ENCODE peak calls at places on chromosomes 1 and 21, in four cellular contexts. Q, T, X and B are unnamed samples.

GRCh38 chr1:226990133-226990716 is 50.1 kb downstream of the COQ8A start:
- DNase-seq in Q (no peak), T (no peak), X (no peak), B (peak; percentile 83)

GRCh38 chr21:45602106-45602505 is 41.4 kb upstream of the PCBP3 start:
- DNase-seq in Q (no peak), T (no peak), X (no peak), B (no peak)

GRCh38 chr1:24641646-24642151 is 1.4 kb upstream of the SRRM1 start:
- DNase-seq in Q (peak; percentile 16), T (peak; percentile 45), X (peak; percentile 36), B (peak; percentile 72)

GRCh38 chr1:168110896-168111545 is 25.7 kb downstream of the GPR161 start:
- DNase-seq in Q (no peak), T (no peak), X (no peak), B (no peak)

GRCh38 chr1:109197163-109198042 is 16.3 kb upstream of the SARS1 start:
- DNase-seq in Q (peak; percentile 100), T (no peak), X (peak; percentile 97), B (peak; percentile 48)

GRCh38 chr1:224067621-224068457 is 46.1 kb upstream of the FBXO28 start:
- DNase-seq in Q (peak; percentile 70), T (no peak), X (peak; percentile 59), B (peak; percentile 10)

GRCh38 chr1:206510371-206510770 is 3.0 kb downstream of the RASSF5 start:
- DNase-seq in Q (no peak), T (no peak), X (no peak), B (no peak)

GRCh38 chr1:110118636-110119396 is 6.6 kb downstream of the UBL4B start:
- DNase-seq in Q (peak; percentile 52), T (no peak), X (no peak), B (peak; percentile 66)

GRCh38 chr1:200891774-200892157 is 2.9 kb upstream of the INAVA start:
- DNase-seq in Q (no peak), T (no peak), X (no peak), B (no peak)

GRCh38 chr1:117122297-117123025 is 912 bp upstream of the TRIM45 start:
- DNase-seq in Q (no peak), T (no peak), X (no peak), B (no peak)

GRCh38 chr1:26677306-26678115 is 18.3 kb upstream of the ARID1A start:
- DNase-seq in Q (peak; percentile 64), T (peak; percentile 82), X (peak; percentile 69), B (peak; percentile 75)
- TF ChIP-seq CTCF in Q (peak; percentile 41), T (peak; percentile 84), X (peak; percentile 34), B (peak; percentile 52)

DNA sequence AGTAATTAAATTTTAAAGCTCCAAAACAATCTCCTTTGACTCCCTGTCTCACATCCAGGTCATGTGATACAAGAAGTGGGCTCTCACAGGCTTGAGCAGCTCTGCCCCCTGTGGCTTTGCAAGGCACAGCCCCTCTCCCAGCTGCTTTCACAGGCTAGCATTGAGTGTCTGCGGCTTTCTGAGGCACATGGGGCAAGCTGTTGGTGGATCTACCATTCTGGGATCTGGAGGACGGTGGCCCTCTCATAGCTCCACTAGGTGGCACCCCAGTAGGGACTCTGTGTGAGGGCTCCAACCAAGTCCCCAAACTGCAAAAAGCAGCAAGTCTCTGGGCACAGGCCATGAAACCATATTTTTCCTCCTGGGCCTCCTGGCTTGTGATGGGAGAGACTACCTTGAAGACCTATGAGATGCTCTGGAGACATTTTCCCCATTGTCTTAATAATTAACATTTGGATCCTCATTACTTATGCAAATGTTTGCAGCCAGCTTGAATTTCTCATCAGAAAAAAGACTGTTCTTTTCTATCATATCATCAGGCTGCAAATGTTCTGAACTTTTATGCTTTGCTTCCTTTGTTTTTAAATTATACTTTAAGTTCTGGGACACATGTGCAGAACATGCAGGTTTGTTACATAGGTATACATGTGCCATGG is 554.1 kb upstream of the OLFM3 start:
- DNase-seq in Q (peak; percentile 9), T (peak; percentile 46), X (no peak), B (peak; percentile 30)
- TF ChIP-seq CTCF in Q (peak; percentile 44), T (peak; percentile 68), X (peak; percentile 17), B (no peak)

DNA sequence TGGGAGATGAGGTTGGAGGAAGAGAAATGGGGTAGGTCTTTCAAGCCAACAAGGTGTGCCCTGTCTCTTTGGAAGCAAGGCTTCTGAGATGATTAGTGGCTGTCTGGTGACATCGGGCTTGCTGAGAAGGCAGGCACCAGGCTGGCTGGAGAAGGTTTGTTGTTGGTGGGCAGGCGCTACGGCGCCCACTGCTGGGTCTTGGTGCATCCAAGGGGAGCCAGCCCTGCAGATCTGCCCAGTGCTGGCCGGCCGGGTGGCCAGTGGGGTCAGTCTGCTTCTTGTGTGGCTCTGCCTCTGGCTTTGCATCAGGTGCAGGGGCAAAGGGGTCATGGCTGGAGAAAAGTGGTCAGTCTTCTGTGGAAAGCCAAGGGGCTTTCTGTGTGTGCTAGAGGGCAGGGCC is 126.2 kb downstream of the TLR5 start:
- DNase-seq in Q (no peak), T (no peak), X (no peak), B (no peak)
- TF ChIP-seq CTCF in Q (no peak), T (no peak), X (no peak), B (no peak)

GRCh38 chr1:184310157-184310819 is 76.5 kb upstream of the C1orf21 start:
- DNase-seq in Q (no peak), T (no peak), X (no peak), B (peak; percentile 11)
- TF ChIP-seq CTCF in Q (no peak), T (no peak), X (no peak), B (no peak)

GRCh38 chr1:23367451-23367790 is 2.2 kb downstream of the ZNF436 start:
- DNase-seq in Q (no peak), T (peak; percentile 22), X (no peak), B (peak; percentile 5)

GRCh38 chr1:23369335-23370013 is at the start of gene ZNF436:
- DNase-seq in Q (peak; percentile 83), T (peak; percentile 29), X (peak; percentile 87), B (peak; percentile 74)

GRCh38 chr1:23368562-23369334 is 888 bp downstream of the ZNF436 start:
- DNase-seq in Q (peak; percentile 90), T (peak; percentile 95), X (peak; percentile 88), B (peak; percentile 94)

GRCh38 chr1:23366598-23366997 is 3.0 kb downstream of the ZNF436 start:
- DNase-seq in Q (no peak), T (no peak), X (no peak), B (no peak)

GRCh38 chr1:23367791-23368561 is 1.7 kb downstream of the ZNF436 start:
- DNase-seq in Q (peak; percentile 99), T (peak; percentile 99), X (peak; percentile 99), B (peak; percentile 99)
- TF ChIP-seq CTCF in Q (no peak), T (no peak), X (no peak), B (no peak)

GRCh38 chr1:17881761-17882160 is 126.6 kb downstream of the ACTL8 start:
- DNase-seq in Q (no peak), T (no peak), X (no peak), B (no peak)
- TF ChIP-seq CTCF in Q (no peak), T (no peak), X (no peak), B (no peak)

DNA sequence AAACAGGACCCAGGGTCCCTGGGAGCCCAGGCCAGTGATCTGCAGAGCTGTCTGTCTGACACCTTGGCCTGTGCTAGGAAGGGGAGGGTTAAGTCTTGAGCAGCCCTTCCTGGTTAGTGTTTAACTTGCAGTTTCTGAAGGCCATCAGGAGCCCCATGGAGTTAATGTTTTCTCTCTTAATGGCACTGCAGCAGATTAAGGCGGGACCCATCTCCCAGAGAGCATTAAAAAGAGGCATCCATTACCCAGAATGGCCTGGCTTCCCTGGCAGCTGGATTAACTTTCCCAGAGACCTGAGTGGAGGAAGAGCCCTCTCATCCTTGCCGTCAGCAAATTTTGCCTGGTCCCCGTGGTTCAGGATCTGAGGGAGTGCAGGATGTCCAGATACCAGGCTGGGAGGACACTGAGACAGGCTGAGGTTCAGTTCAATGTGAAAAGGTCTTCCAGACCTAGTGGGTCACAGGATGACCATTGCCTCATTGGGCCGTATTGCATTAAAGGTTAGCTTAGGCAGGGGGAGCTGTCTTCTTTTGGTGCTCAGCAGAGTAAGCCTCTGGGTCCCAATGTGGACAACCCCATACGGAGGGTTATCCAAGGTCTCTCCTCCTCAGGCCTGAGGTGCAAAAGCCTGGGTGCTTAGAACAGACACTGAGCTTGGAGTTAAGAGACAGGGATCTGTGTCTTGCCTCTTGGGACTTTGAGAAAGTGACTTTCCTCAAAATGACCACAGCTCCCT is 522.6 kb downstream of the PTPRU start:
- DNase-seq in Q (no peak), T (no peak), X (no peak), B (no peak)
- TF ChIP-seq CTCF in Q (no peak), T (peak; percentile 21), X (no peak), B (no peak)

GRCh38 chr1:174825127-174825526 is 174.6 kb upstream of the CACYBP start:
- DNase-seq in Q (no peak), T (no peak), X (no peak), B (no peak)

GRCh38 chr1:174830019-174830418 is 169.7 kb upstream of the CACYBP start:
- DNase-seq in Q (no peak), T (no peak), X (no peak), B (no peak)

GRCh38 chr1:174828264-174828663 is 171.5 kb upstream of the CACYBP start:
- DNase-seq in Q (no peak), T (no peak), X (no peak), B (no peak)
- TF ChIP-seq CTCF in Q (no peak), T (no peak), X (no peak), B (no peak)